ENCODE peak calls at places on chromosomes 3 and 15, in four cellular contexts. M is left kidney, S is coronary artery, H is NCI-H1092. N is an unnamed sample.

GRCh38 chr15:26697913-26698312 is 75.0 kb downstream of the GABRB3 start:
- DNase-seq in H (no peak), M (no peak), S (no peak), N (no peak)

GRCh38 chr3:161599702-161600101 is 103.1 kb downstream of the OTOL1 start:
- DNase-seq in M (no peak), S (no peak), H (peak), N (no peak)

GRCh38 chr3:29427266-29428103 is 146.6 kb downstream of the RBMS3 start:
- DNase-seq in M (no peak), S (no peak), H (no peak), N (peak)

GRCh38 chr3:69385033-69385722 is 710 bp downstream of the FRMD4B start:
- DNase-seq in S (no peak), M (peak), H (no peak), N (no peak)

GRCh38 chr3:50600841-50601591 is 10.6 kb downstream of the CISH start:
- DNase-seq in S (peak), H (peak), M (peak), N (peak)

GRCh38 chr3:63228677-63229076 is 49.4 kb upstream of the SYNPR start:
- DNase-seq in S (no peak), M (peak), H (peak), N (peak)

GRCh38 chr3:192812736-192813383 is 85.5 kb upstream of the FGF12 start:
- DNase-seq in H (peak), M (peak), S (no peak), N (no peak)

GRCh38 chr3:46846624-46847542 is 16.4 kb downstream of the MYL3 start:
- DNase-seq in S (no peak), M (no peak), H (no peak), N (no peak)

GRCh38 chr3:144989756-144990155 is 1018.1 kb downstream of the DIPK2A start:
- DNase-seq in S (no peak), M (no peak), H (no peak), N (no peak)

GRCh38 chr3:55294557-55294956 is 192.5 kb downstream of the WNT5A start:
- DNase-seq in H (no peak), M (no peak), S (no peak), N (no peak)

N was measured in AG09319.